ENCODE peak calls at places on chromosomes 1 and 21, in eight cellular contexts. I, J, Z, K, S, X, M and F are unnamed samples.

GRCh38 chr1:41399148-41399795 is 38.0 kb downstream of the FOXO6 start:
- DNase-seq in I (no peak), J (peak; percentile 76), Z (peak; percentile 46), K (no peak), S (no peak), X (no peak), M (no peak), F (no peak)

GRCh38 chr1:31523012-31523411 is 53.3 kb upstream of the TINAGL1 start:
- DNase-seq in I (no peak), J (no peak), Z (no peak), K (no peak), S (no peak), X (no peak), M (no peak), F (no peak)

GRCh38 chr1:208040714-208041393 is 129.9 kb upstream of the CD34 start:
- DNase-seq in I (no peak), J (peak; percentile 80), Z (no peak), K (no peak), S (no peak), X (no peak), M (no peak), F (no peak)

GRCh38 chr1:232462200-232462599 is 167.7 kb downstream of the SIPA1L2 start:
- DNase-seq in I (peak; percentile 49), J (no peak), Z (no peak), K (no peak), S (no peak), X (no peak), M (no peak), F (peak; percentile 20)

GRCh38 chr1:220747426-220748090 is 564 bp upstream of the MTARC2 start:
- DNase-seq in I (no peak), J (no peak), Z (no peak), K (no peak), S (no peak), X (no peak), M (no peak), F (no peak)

GRCh38 chr1:35269190-35269988 is 880 bp downstream of the ZMYM4 start:
- DNase-seq in I (peak; percentile 18), J (no peak), Z (no peak), K (no peak), S (no peak), X (peak; percentile 17), M (no peak), F (peak; percentile 29)

GRCh38 chr1:86489242-86489878 is 20.6 kb downstream of the CLCA1 start:
- DNase-seq in I (no peak), J (no peak), Z (no peak), K (no peak), S (no peak), X (no peak), M (no peak), F (no peak)

GRCh38 chr21:40178726-40179125 is 311.5 kb downstream of the PCP4 start:
- DNase-seq in I (no peak), J (no peak), Z (no peak), K (no peak), S (no peak), X (no peak), M (no peak), F (no peak)

GRCh38 chr1:113479713-113480676 is 89.7 kb downstream of the MAGI3 start:
- DNase-seq in I (no peak), J (no peak), Z (no peak), K (no peak), S (no peak), X (no peak), M (no peak), F (no peak)

GRCh38 chr1:78586572-78586971 is 33.7 kb upstream of the IFI44L start:
- DNase-seq in I (no peak), J (no peak), Z (no peak), K (no peak), S (no peak), X (peak; percentile 25), M (no peak), F (no peak)

GRCh38 chr21:34037446-34037845 is 35.9 kb upstream of the MRPS6 start:
- DNase-seq in I (no peak), J (no peak), Z (no peak), K (no peak), S (no peak), X (peak; percentile 33), M (peak; percentile 46), F (no peak)

GRCh38 chr1:234478152-234478480 is 863 bp downstream of the TARBP1 start:
- DNase-seq in I (peak; percentile 54), J (peak; percentile 78), Z (no peak), K (peak; percentile 50), S (peak; percentile 81), X (peak; percentile 72), M (no peak), F (peak; percentile 37)

GRCh38 chr1:193070942-193071341 is 11.5 kb downstream of the RO60 start:
- DNase-seq in I (peak; percentile 79), J (no peak), Z (no peak), K (no peak), S (no peak), X (no peak), M (no peak), F (no peak)
- H3K4me3 ChIP-seq in I (no peak overlapping the region), J (no peak overlapping the region), Z (no peak overlapping the region), K (no peak overlapping the region), S (no peak overlapping the region), X (no peak overlapping the region), M (no peak overlapping the region), F (no peak overlapping the region)

GRCh38 chr1:150152772-150153461 is 3.2 kb downstream of the PLEKHO1 start:
- DNase-seq in I (no peak), J (no peak), Z (no peak), K (no peak), S (peak; percentile 59), X (peak; percentile 26), M (no peak), F (no peak)

GRCh38 chr1:150150511-150151021 is 850 bp downstream of the PLEKHO1 start:
- DNase-seq in I (peak; percentile 33), J (peak; percentile 59), Z (peak; percentile 39), K (no peak), S (peak; percentile 61), X (peak; percentile 62), M (no peak), F (no peak)

GRCh38 chr1:150152182-150152536 is 2.4 kb downstream of the PLEKHO1 start:
- DNase-seq in I (no peak), J (no peak), Z (no peak), K (no peak), S (no peak), X (peak; percentile 16), M (no peak), F (no peak)

GRCh38 chr1:150149490-150150453 is at the start of gene PLEKHO1:
- DNase-seq in I (peak; percentile 88), J (peak; percentile 85), Z (peak; percentile 88), K (peak; percentile 58), S (peak; percentile 89), X (peak; percentile 93), M (no peak), F (peak; percentile 80)

GRCh38 chr1:150151291-150152181 is 1.8 kb downstream of the PLEKHO1 start:
- DNase-seq in I (no peak), J (no peak), Z (no peak), K (peak; percentile 35), S (no peak), X (peak; percentile 42), M (no peak), F (no peak)
- H3K4me3 ChIP-seq in I (peak overlapping the region; percentile 96), J (peak overlapping the region; percentile 95), Z (peak overlapping the region; percentile 97), K (peak overlapping the region; percentile 69), S (peak overlapping the region; percentile 74), X (peak overlapping the region; percentile 85), M (peak overlapping the region; percentile 90), F (peak overlapping the region; percentile 76)

DNA sequence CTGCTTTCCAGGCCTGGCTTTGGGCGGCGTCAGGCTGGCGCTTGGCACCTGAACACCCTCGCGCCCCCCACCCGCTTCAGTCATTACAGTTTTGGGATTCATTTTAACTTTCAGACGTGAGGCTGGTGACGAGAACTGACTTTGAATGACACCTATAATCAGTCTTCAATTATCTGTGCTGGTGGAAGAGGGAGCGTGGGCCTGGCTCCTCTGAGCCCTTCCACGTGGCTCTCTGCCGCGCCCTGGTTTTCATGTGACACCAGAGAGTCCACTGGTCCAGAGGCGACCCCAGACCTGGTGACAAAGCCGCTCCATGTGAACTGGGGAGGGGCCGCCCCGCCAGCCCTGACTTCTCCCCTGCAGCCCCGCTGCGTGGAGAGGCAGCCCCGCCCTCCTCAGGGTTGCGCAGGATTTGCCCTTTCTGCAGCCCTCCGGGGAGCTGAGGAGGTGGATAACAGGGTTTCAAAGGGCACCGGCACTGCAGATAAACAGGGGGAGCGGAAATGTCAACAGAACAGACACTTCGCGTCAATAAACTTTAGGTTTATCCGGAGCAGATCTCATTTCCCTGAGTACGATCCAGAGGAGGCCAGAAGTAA is 56.3 kb downstream of the AJAP1 start:
- DNase-seq in I (no peak), J (peak; percentile 67), Z (no peak), K (no peak), S (no peak), X (no peak), M (no peak), F (no peak)
- H3K4me3 ChIP-seq in I (no peak overlapping the region), J (peak overlapping the region; percentile 38), Z (no peak overlapping the region), K (no peak overlapping the region), S (no peak overlapping the region), X (no peak overlapping the region), M (no peak overlapping the region), F (no peak overlapping the region)

DNA sequence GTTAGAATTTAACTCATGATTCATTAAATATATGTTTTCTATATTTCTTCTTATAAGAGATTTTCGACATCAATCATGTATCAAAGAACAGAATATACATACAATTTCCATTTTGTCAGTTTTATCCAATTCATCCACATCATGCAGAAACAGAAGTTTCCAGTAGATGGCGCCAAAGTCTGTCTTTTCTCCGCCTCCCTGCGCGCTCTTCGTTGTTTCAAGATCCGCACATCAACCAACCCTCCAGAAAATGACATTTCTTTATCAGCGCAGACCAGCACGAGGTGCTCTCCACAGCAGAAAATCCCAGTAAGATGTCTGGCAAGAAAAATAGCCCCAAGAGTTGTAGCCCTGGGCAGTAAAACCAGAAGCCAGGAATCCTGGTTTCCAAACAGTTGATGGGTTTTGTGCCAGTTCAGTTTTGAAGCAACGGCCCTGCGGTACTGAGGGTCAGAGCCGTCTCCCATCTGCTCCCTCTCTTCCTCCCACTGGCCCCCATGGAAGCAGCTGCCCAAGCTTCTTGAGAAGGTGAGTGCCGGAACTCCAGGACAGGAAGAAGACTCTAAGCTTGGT is 38.6 kb upstream of the GPR137B start:
- DNase-seq in I (peak; percentile 56), J (peak; percentile 69), Z (no peak), K (peak; percentile 30), S (no peak), X (peak; percentile 84), M (no peak), F (peak; percentile 74)
- H3K4me3 ChIP-seq in I (no peak overlapping the region), J (no peak overlapping the region), Z (no peak overlapping the region), K (no peak overlapping the region), S (no peak overlapping the region), X (no peak overlapping the region), M (no peak overlapping the region), F (no peak overlapping the region)

DNA sequence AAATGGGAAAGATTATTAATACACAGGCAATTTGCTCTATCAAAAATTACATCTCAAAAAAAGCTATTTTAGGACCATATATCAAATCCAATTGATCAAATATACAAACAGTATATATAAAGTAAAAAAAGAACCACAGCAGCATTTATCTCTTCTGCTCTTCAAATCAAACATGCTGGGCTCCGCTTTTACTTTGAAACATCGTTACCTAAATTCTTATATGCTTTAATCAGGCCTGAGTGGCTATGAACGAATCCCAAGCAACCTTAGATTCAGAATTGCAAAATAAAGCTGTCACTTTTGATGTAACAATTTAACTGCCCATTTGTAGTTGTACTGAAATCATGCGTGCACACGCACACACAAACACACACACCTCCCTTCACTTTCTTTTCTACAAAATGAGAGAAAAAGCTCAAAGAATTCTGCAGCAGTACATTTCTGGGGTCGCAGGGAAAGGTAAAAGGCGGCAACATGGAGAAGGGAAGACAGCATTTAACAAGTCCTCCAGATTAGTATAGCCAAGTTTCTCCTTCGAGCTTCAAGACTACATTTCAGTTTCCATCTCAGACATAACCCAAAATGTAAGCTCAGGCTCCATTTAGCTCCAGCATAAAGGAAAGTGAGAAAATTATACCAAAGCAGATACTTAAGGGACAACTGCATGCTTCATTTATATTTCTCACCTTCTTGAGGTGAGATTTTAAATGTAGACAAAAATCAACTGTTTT is 92.2 kb upstream of the TTC39A start:
- DNase-seq in I (no peak), J (no peak), Z (no peak), K (no peak), S (no peak), X (no peak), M (no peak), F (no peak)
- H3K4me3 ChIP-seq in I (no peak overlapping the region), J (no peak overlapping the region), Z (no peak overlapping the region), K (no peak overlapping the region), S (no peak overlapping the region), X (peak overlapping the region; percentile 41), M (no peak overlapping the region), F (no peak overlapping the region)